ENCODE peak calls at places on chromosome 21, in four cellular contexts. One of them, this sample, is unnamed.

GRCh38 chr21:45382698-45383000 is 22.3 kb upstream of the COL18A1 start:
- DNase-seq in hepatocyte: no peak
- DNase-seq in fibroblast of pulmonary artery: no peak
- DNase-seq in OCI-LY7: no peak
- DNase-seq in this sample: no peak

GRCh38 chr21:36512971-36513370 is 33.0 kb upstream of the CLDN14 start:
- DNase-seq in hepatocyte: no peak
- DNase-seq in fibroblast of pulmonary artery: no peak
- DNase-seq in OCI-LY7: no peak
- DNase-seq in this sample: no peak

GRCh38 chr21:36966846-36967657 is 583 bp upstream of the HLCS start:
- DNase-seq in hepatocyte: no peak
- DNase-seq in fibroblast of pulmonary artery: no peak
- DNase-seq in OCI-LY7: no peak
- DNase-seq in this sample: no peak

GRCh38 chr21:29372063-29372802 is 73.5 kb downstream of the BACH1 start:
- DNase-seq in hepatocyte: peak
- DNase-seq in fibroblast of pulmonary artery: peak
- DNase-seq in OCI-LY7: peak
- DNase-seq in this sample: peak

GRCh38 chr21:39527664-39528381 is 76.1 kb downstream of the SH3BGR start:
- DNase-seq in hepatocyte: peak
- DNase-seq in fibroblast of pulmonary artery: no peak
- DNase-seq in OCI-LY7: no peak
- DNase-seq in this sample: no peak

GRCh38 chr21:46457801-46458314 is 833 bp upstream of the DIP2A start:
- DNase-seq in hepatocyte: peak
- DNase-seq in fibroblast of pulmonary artery: peak
- DNase-seq in OCI-LY7: peak
- DNase-seq in this sample: peak

GRCh38 chr21:31161157-31161556 is 122.9 kb upstream of the KRTAP19-8 start:
- DNase-seq in hepatocyte: no peak
- DNase-seq in fibroblast of pulmonary artery: no peak
- DNase-seq in OCI-LY7: no peak
- DNase-seq in this sample: no peak

GRCh38 chr21:44000360-44000759 is 11.7 kb upstream of the TRAPPC10 start:
- DNase-seq in hepatocyte: no peak
- DNase-seq in fibroblast of pulmonary artery: no peak
- DNase-seq in OCI-LY7: no peak
- DNase-seq in this sample: no peak

GRCh38 chr21:36980280-36981048 is 14.0 kb upstream of the HLCS start:
- DNase-seq in hepatocyte: peak
- DNase-seq in fibroblast of pulmonary artery: no peak
- DNase-seq in OCI-LY7: no peak
- DNase-seq in this sample: no peak

GRCh38 chr21:35829014-35829525 is 231.3 kb downstream of the SETD4 start:
- DNase-seq in hepatocyte: no peak
- DNase-seq in fibroblast of pulmonary artery: no peak
- DNase-seq in OCI-LY7: no peak
- DNase-seq in this sample: no peak

GRCh38 chr21:15521644-15522001 is 208.2 kb upstream of the USP25 start:
- DNase-seq in hepatocyte: no peak
- DNase-seq in fibroblast of pulmonary artery: no peak
- DNase-seq in OCI-LY7: peak
- DNase-seq in this sample: no peak

GRCh38 chr21:36718951-36719501 is 20.1 kb downstream of the SIM2 start:
- DNase-seq in hepatocyte: no peak
- DNase-seq in fibroblast of pulmonary artery: no peak
- DNase-seq in OCI-LY7: no peak
- DNase-seq in this sample: no peak

GRCh38 chr21:44582980-44583799 is 2.8 kb upstream of the KRTAP10-5 start:
- DNase-seq in hepatocyte: peak
- DNase-seq in fibroblast of pulmonary artery: no peak
- DNase-seq in OCI-LY7: no peak
- DNase-seq in this sample: no peak

GRCh38 chr21:46121286-46122221 is 23.6 kb downstream of the COL6A2 start:
- DNase-seq in hepatocyte: no peak
- DNase-seq in fibroblast of pulmonary artery: no peak
- DNase-seq in OCI-LY7: no peak
- DNase-seq in this sample: no peak

GRCh38 chr21:43983860-43984420 is 28.2 kb upstream of the TRAPPC10 start:
- DNase-seq in hepatocyte: no peak
- DNase-seq in fibroblast of pulmonary artery: no peak
- DNase-seq in OCI-LY7: no peak
- DNase-seq in this sample: no peak

GRCh38 chr21:37592496-37592895 is 225.9 kb downstream of the DYRK1A start:
- DNase-seq in hepatocyte: no peak
- DNase-seq in fibroblast of pulmonary artery: no peak
- DNase-seq in OCI-LY7: no peak
- DNase-seq in this sample: no peak

GRCh38 chr21:44557491-44558328 is 885 bp downstream of the KRTAP10-3 start:
- DNase-seq in hepatocyte: no peak
- DNase-seq in fibroblast of pulmonary artery: no peak
- DNase-seq in OCI-LY7: no peak
- DNase-seq in this sample: no peak

GRCh38 chr21:22399717-22400520 is 1401.7 kb downstream of the NCAM2 start:
- DNase-seq in hepatocyte: peak
- DNase-seq in fibroblast of pulmonary artery: no peak
- DNase-seq in OCI-LY7: no peak
- DNase-seq in this sample: no peak

DNA sequence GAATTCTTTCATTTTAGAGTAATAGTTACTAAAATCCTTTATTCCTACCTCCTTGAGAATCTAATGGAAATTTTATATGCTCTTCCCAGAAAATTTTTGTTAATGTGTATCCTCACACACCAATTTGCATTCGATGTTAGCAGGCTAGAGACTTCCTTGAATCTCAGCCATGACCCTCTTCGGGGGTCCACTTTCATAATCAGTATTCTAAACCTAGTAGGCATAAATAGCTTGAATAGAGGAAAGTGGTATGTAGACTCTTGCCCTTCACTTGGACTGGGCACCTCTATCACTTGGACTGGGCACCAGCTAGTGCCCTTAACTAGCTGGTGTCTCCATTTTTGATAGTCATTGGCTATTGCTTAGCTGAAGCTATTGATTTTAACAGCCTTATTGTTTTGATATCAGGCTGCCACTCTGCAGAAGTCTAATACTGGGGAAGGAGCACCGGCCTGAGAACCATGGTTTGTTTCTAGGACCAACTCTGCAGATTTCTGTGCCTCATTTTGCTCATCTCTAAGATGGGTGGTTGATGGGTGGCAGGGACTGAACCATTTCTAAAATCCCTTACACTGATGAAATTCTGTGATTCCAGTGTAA is 42.8 kb downstream of the MRPL39 start:
- DNase-seq in hepatocyte: no peak
- DNase-seq in fibroblast of pulmonary artery: no peak
- DNase-seq in OCI-LY7: no peak
- DNase-seq in this sample: no peak
- H3K4me3 ChIP-seq in hepatocyte: no peak
- H3K4me3 ChIP-seq in fibroblast of pulmonary artery: no peak
- H3K4me3 ChIP-seq in OCI-LY7: no peak
- H3K4me3 ChIP-seq in this sample: no peak

DNA sequence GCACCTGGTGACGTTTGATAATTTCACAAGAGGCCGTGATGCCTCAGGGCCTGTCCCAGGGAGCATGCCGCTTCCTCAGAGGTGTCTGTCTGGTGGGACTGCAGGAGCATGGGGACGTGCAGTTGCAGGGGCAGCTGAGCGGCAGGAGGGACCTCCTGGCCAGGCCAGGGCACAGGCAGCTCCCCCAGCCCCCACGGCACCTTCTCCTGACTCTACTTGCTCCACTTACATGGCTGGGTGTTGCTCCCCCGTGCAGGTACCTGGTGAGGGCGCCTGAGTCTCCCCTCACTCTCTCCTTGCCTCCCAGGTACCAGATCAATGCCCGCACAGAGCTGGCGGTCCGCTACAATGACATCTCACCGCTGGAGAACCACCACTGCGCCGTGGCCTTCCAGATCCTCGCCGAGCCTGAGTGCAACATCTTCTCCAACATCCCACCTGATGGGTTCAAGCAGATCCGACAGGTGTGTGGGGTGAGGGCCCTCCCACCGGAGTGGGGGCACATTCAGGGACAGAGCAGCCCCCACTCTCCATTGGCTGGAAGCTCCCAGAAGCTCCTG is 108.4 kb downstream of the PDE9A start:
- DNase-seq in hepatocyte: no peak
- DNase-seq in fibroblast of pulmonary artery: no peak
- DNase-seq in OCI-LY7: no peak
- DNase-seq in this sample: no peak
- H3K4me3 ChIP-seq in hepatocyte: no peak
- H3K4me3 ChIP-seq in fibroblast of pulmonary artery: no peak
- H3K4me3 ChIP-seq in OCI-LY7: no peak
- H3K4me3 ChIP-seq in this sample: no peak

GRCh38 chr21:34545079-34545884 is 33.3 kb upstream of the KCNE1 start:
- DNase-seq in hepatocyte: peak
- DNase-seq in fibroblast of pulmonary artery: peak
- DNase-seq in OCI-LY7: peak
- DNase-seq in this sample: no peak

GRCh38 chr21:34544032-34544496 is 32.1 kb upstream of the KCNE1 start:
- DNase-seq in hepatocyte: peak
- DNase-seq in fibroblast of pulmonary artery: peak
- DNase-seq in OCI-LY7: peak
- DNase-seq in this sample: peak

GRCh38 chr21:34548782-34549376 is 36.9 kb upstream of the KCNE1 start:
- DNase-seq in hepatocyte: no peak
- DNase-seq in fibroblast of pulmonary artery: no peak
- DNase-seq in OCI-LY7: no peak
- DNase-seq in this sample: no peak

GRCh38 chr21:34543017-34543416 is 31.0 kb upstream of the KCNE1 start:
- DNase-seq in hepatocyte: no peak
- DNase-seq in fibroblast of pulmonary artery: no peak
- DNase-seq in OCI-LY7: no peak
- DNase-seq in this sample: no peak

DNA sequence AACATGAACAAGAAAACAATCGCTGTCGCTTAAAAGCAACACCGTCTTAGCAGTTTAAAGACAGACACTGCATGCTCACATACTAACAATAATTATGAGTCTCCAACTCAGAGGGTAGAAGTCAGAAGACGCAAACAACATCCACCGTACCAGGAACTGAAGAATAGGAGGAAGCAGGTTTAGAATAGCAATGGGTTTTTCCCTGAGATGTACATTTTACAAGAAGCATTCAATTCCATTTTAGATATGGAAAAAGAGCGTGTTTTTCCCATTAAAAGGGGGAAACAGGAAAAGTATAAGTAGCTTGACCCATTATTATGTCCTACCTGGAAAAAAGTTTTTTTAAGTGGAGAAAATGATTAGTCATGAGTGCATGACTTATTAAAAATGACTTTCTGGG is 34.5 kb upstream of the KCNE1 start:
- DNase-seq in hepatocyte: no peak
- DNase-seq in fibroblast of pulmonary artery: no peak
- DNase-seq in OCI-LY7: no peak
- DNase-seq in this sample: no peak
- H3K4me3 ChIP-seq in hepatocyte: no peak
- H3K4me3 ChIP-seq in fibroblast of pulmonary artery: no peak
- H3K4me3 ChIP-seq in OCI-LY7: no peak
- H3K4me3 ChIP-seq in this sample: no peak

DNA sequence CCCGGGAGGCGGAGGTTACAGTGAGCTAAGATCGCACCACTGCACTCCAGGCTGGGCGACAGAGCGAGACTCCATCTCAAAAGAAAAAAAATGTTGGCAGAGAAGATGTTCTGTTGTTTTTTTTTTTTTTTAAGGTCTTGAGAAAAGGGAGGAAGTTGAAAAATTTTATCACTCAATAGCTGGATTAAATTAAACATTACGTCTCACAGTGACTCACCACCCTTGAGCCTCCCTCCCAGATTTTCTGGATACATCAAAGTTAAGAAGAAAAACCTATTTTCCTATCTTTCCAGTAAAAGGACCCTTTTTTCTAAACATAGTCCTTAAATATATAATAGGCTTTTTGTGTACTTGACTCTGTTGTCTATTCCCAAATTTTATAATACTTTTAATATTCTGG is 35.5 kb downstream of the IFNAR1 start:
- DNase-seq in hepatocyte: no peak
- DNase-seq in fibroblast of pulmonary artery: peak
- DNase-seq in OCI-LY7: no peak
- DNase-seq in this sample: no peak
- H3K4me3 ChIP-seq in hepatocyte: no peak
- H3K4me3 ChIP-seq in fibroblast of pulmonary artery: no peak
- H3K4me3 ChIP-seq in OCI-LY7: no peak
- H3K4me3 ChIP-seq in this sample: no peak

DNA sequence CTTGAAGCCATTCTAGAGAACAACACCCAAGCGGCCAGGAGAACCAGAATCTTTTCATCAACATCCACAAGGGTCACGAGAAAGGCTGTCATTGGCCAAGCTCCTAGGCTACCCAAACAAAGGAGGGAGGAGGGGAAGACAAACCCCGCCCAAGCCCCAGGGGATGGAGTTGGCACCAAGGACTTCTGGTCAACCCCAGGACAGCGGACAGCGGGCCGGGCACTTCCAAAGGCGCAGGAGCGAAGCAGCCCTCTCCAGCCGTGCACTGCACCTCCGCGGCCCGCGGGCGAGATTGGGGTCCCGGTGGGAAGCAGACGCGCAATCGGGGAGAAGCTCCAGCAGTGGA is at the start of gene CLIC6:
- DNase-seq in hepatocyte: peak
- DNase-seq in fibroblast of pulmonary artery: no peak
- DNase-seq in OCI-LY7: no peak
- DNase-seq in this sample: no peak
- H3K4me3 ChIP-seq in hepatocyte: peak
- H3K4me3 ChIP-seq in fibroblast of pulmonary artery: no peak
- H3K4me3 ChIP-seq in OCI-LY7: no peak
- H3K4me3 ChIP-seq in this sample: peak

GRCh38 chr21:27759091-27759659 is 792.3 kb upstream of the ADAMTS5 start:
- DNase-seq in hepatocyte: peak
- DNase-seq in fibroblast of pulmonary artery: no peak
- DNase-seq in OCI-LY7: no peak
- DNase-seq in this sample: no peak
- H3K4me3 ChIP-seq in hepatocyte: no peak
- H3K4me3 ChIP-seq in fibroblast of pulmonary artery: no peak
- H3K4me3 ChIP-seq in OCI-LY7: no peak
- H3K4me3 ChIP-seq in this sample: no peak

GRCh38 chr21:41933259-41934079 is 20.3 kb downstream of the C2CD2 start:
- DNase-seq in hepatocyte: no peak
- DNase-seq in fibroblast of pulmonary artery: peak
- DNase-seq in OCI-LY7: no peak
- DNase-seq in this sample: no peak
- H3K4me3 ChIP-seq in hepatocyte: no peak
- H3K4me3 ChIP-seq in fibroblast of pulmonary artery: peak
- H3K4me3 ChIP-seq in OCI-LY7: no peak
- H3K4me3 ChIP-seq in this sample: no peak

DNA sequence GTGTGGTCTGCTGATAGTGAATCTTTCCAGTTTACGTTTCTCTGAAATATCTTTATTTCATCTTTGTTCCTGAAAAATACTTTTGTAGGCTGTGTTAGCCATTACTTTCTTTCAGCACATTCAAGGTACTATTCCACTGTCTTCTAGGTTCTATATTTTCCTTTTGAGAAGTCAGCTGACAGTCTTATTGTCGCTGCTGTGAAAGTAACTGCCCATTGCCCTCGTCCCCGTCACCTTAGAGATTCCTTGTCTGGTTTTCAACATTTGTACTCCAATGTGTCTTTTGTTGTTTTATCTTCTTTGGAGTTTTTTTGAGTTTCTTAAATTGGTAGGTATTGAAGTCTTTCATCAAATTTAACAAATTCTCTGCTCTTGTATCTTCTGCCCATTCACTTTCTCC is 19.8 kb upstream of the MX2 start:
- DNase-seq in hepatocyte: no peak
- DNase-seq in fibroblast of pulmonary artery: no peak
- DNase-seq in OCI-LY7: no peak
- DNase-seq in this sample: no peak
- H3K4me3 ChIP-seq in hepatocyte: no peak
- H3K4me3 ChIP-seq in fibroblast of pulmonary artery: no peak
- H3K4me3 ChIP-seq in OCI-LY7: no peak
- H3K4me3 ChIP-seq in this sample: no peak

This sample was measured in Jurkat, Clone E6-1.